ENCODE peak calls at places on chromosomes 5 and 9, in seven cellular contexts. S is T-helper 17 cell, N is T-helper 2 cell, B is cardiac muscle cell, I is iPS-NIHi11, Z is pons, R is dermis blood vessel endothelial cell. K is an unnamed sample.

GRCh38 chr9:18791074-18791473 is 241.9 kb downstream of the SAXO1 start:
- DNase-seq in I (peak), B (peak), R (peak), S (no peak), N (no peak), Z (no peak), K (no peak)

GRCh38 chr5:151351675-151352074 is 4.3 kb upstream of the SLC36A2 start:
- DNase-seq in R (no peak), B (peak), Z (no peak), S (no peak), I (no peak), N (no peak), K (no peak)

GRCh38 chr5:135877570-135878155 is 18.0 kb downstream of the IL9 start:
- DNase-seq in B (no peak), N (no peak), S (no peak), Z (no peak), I (no peak), R (no peak), K (no peak)

GRCh38 chr5:134088994-134089560 is 25.4 kb upstream of the TCF7 start:
- DNase-seq in I (no peak), N (no peak), B (no peak), R (no peak), S (no peak), Z (no peak), K (no peak)

GRCh38 chr5:38535281-38535750 is 21.1 kb downstream of the LIFR start:
- DNase-seq in S (no peak), R (no peak), N (no peak), I (no peak), Z (no peak), B (no peak), K (no peak)

GRCh38 chr5:94785111-94785510 is 166.6 kb downstream of the SLF1 start:
- DNase-seq in B (no peak), R (no peak), N (no peak), S (no peak), Z (no peak), I (no peak), K (no peak)

GRCh38 chr9:4855861-4856260 is 63.1 kb downstream of the RCL1 start:
- DNase-seq in I (no peak), R (no peak), S (no peak), N (no peak), B (no peak), Z (no peak), K (no peak)

GRCh38 chr5:4361626-4362281 is 766.1 kb downstream of the IRX1 start:
- DNase-seq in S (no peak), I (no peak), B (no peak), N (no peak), R (no peak), Z (no peak), K (no peak)

GRCh38 chr9:75788006-75788634 is 102.4 kb upstream of the PCSK5 start:
- DNase-seq in N (no peak), Z (peak), S (no peak), I (no peak), B (peak), R (no peak), K (no peak)

K was measured in effector memory CD4-positive, alpha-beta T cell.